ENCODE peak calls at places on chromosomes 11 and 22, in six cellular contexts. Q is spleen, I is GM23338, A is transverse colon, X is HL-60, M is K562. U is an unnamed sample.

GRCh38 chr11:104892723-104893511 is 5.3 kb downstream of the CASP12 start:
- DNase-seq in X (no peak), A (no peak), Q (no peak), I (no peak), M (no peak), U (no peak)

GRCh38 chr11:8038811-8039529 is 42.0 kb upstream of the TUB start:
- DNase-seq in X (no peak), I (no peak), M (no peak), Q (peak), A (no peak), U (no peak)

GRCh38 chr11:61510178-61510979 is 1.8 kb downstream of the LRRC10B start:
- DNase-seq in I (no peak), X (no peak), A (no peak), Q (no peak), M (no peak), U (no peak)

GRCh38 chr11:72899238-72899637 is 85.0 kb downstream of the ATG16L2 start:
- DNase-seq in A (no peak), X (no peak), I (no peak), Q (no peak), M (no peak), U (no peak)

GRCh38 chr11:70900540-70900939 is 351.8 kb downstream of the SHANK2 start:
- DNase-seq in A (no peak), Q (no peak), X (no peak), I (no peak), M (no peak), U (no peak)

GRCh38 chr22:31950226-31950625 is 5.9 kb downstream of the YWHAH start:
- DNase-seq in Q (peak), X (peak), A (no peak), I (no peak), M (no peak), U (no peak)

GRCh38 chr22:35518781-35519180 is 21.9 kb upstream of the RASD2 start:
- DNase-seq in M (no peak), X (no peak), Q (no peak), I (no peak), A (no peak), U (no peak)

GRCh38 chr11:25349537-25349936 is 852.7 kb downstream of the LUZP2 start:
- DNase-seq in Q (no peak), I (no peak), A (no peak), X (no peak), M (no peak), U (no peak)

GRCh38 chr11:32396991-32397390 is 38.3 kb downstream of the WT1 start:
- DNase-seq in Q (no peak), M (no peak), A (no peak), X (no peak), I (no peak), U (no peak)

GRCh38 chr11:13333456-13333957 is 55.9 kb downstream of the BMAL1 start:
- DNase-seq in M (no peak), Q (no peak), X (peak), I (no peak), A (peak), U (no peak)

GRCh38 chr11:70483077-70483861 is 84.9 kb downstream of the CTTN start:
- DNase-seq in M (peak), X (peak), Q (no peak), I (peak), A (peak), U (no peak)

GRCh38 chr11:76644591-76644990 is 26.0 kb downstream of the LRRC32 start:
- DNase-seq in Q (no peak), I (no peak), M (no peak), X (no peak), A (no peak), U (no peak)

GRCh38 chr11:118142809-118143208 is 9.8 kb downstream of the SCN4B start:
- DNase-seq in A (peak), M (peak), I (no peak), Q (peak), X (peak), U (no peak)

GRCh38 chr11:125295922-125296321 is 131.4 kb downstream of the PKNOX2 start:
- DNase-seq in X (no peak), Q (no peak), I (no peak), M (no peak), A (no peak), U (no peak)

GRCh38 chr11:117412176-117412575 is 84.5 kb downstream of the CEP164 start:
- DNase-seq in I (no peak), A (no peak), X (no peak), Q (no peak), M (no peak), U (no peak)

GRCh38 chr11:19453893-19454292 is 213.1 kb upstream of the E2F8 start:
- DNase-seq in I (no peak), A (no peak), X (no peak), M (no peak), Q (no peak), U (no peak)

GRCh38 chr11:93329936-93330445 is 551 bp upstream of the DEUP1 start:
- DNase-seq in A (no peak), M (peak), X (no peak), I (peak), Q (no peak), U (no peak)

GRCh38 chr11:57413681-57414080 is 13.2 kb downstream of the SLC43A3 start:
- DNase-seq in X (peak), I (no peak), M (no peak), Q (no peak), A (no peak), U (no peak)

GRCh38 chr11:118744001-118744400 is 47.0 kb downstream of the DDX6 start:
- DNase-seq in I (no peak), M (no peak), X (no peak), Q (no peak), A (no peak), U (no peak)

GRCh38 chr11:134331565-134332188 is at the start of gene GLB1L2:
- DNase-seq in M (peak), Q (peak), I (peak), X (peak), A (peak), U (peak)

GRCh38 chr22:30422481-30423295 is 2.9 kb upstream of the MTFP1 start:
- DNase-seq in I (peak), X (peak), M (peak), Q (no peak), A (peak), U (peak)

GRCh38 chr11:5923427-5923776 is 18.6 kb upstream of the OR56A3 start:
- DNase-seq in M (no peak), A (no peak), X (no peak), Q (no peak), I (no peak), U (no peak)

GRCh38 chr11:3217751-3218482 is 696 bp downstream of the MRGPRG start:
- DNase-seq in I (no peak), M (no peak), Q (peak), A (peak), X (no peak), U (no peak)

GRCh38 chr11:116240661-116241060 is 532.1 kb downstream of the BUD13 start:
- DNase-seq in I (no peak), M (no peak), X (no peak), Q (no peak), A (no peak), U (no peak)

GRCh38 chr11:2411446-2412305 is 11.1 kb downstream of the TSSC4 start:
- DNase-seq in I (no peak), A (no peak), X (no peak), Q (no peak), M (no peak), U (no peak)

GRCh38 chr11:121564948-121565684 is 112.3 kb upstream of the SORL1-AS1 start:
- DNase-seq in M (no peak), Q (no peak), X (no peak), I (no peak), A (no peak), U (no peak)

GRCh38 chr22:38352436-38352835 is 35.2 kb upstream of the CSNK1E start:
- DNase-seq in M (no peak), A (no peak), X (no peak), I (no peak), Q (peak), U (no peak)

GRCh38 chr22:38353701-38354100 is 36.5 kb upstream of the CSNK1E start:
- DNase-seq in X (no peak), A (no peak), Q (no peak), M (no peak), I (peak), U (no peak)

GRCh38 chr22:38355275-38355674 is 38.0 kb upstream of the CSNK1E start:
- DNase-seq in I (no peak), A (no peak), X (no peak), M (no peak), Q (peak), U (no peak)

GRCh38 chr22:38350444-38351359 is 33.5 kb upstream of the CSNK1E start:
- DNase-seq in M (no peak), Q (peak), I (peak), X (no peak), A (no peak), U (no peak)

DNA sequence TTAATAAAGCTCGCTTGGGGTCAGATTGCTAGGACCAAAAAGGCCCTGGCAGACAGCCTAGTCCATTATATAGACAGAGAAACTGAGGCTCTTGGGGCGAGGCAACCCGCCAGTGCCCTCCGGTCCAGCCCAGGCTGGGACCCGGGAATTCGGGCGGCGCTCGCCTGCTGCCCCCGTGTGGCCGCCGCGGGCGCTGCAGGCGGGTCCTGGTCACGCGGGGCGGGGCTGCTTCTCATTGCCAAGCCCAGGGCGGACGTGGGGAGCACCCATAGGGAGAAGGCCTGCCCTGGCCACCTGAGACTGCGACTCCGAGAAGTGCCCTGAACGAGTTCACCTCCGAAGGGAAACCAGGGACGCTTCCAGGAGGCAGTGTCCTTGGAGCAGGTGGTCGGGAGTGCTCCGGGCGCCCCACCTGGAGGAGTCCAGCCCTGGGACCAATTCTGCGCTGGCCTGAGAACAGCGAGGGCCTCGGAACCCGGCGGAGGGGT is 36.0 kb upstream of the CSNK1E start:
- DNase-seq in Q (peak), I (peak), A (peak), M (peak), X (no peak), U (peak)
- TF ChIP-seq POLR2AphosphoS5 in Q (peak), I (peak), A (no peak), M (no peak), X (no peak), U (no peak)

GRCh38 chr11:64291746-64292457 is 800 bp downstream of the KCNK4 start:
- DNase-seq in Q (no peak), A (no peak), M (no peak), I (no peak), X (no peak), U (no peak)
- TF ChIP-seq POLR2AphosphoS5 in Q (no peak), A (no peak), M (no peak), I (no peak), X (no peak), U (no peak)

GRCh38 chr11:15807827-15808226 is 548.5 kb downstream of the SOX6 start:
- DNase-seq in X (no peak), I (no peak), A (no peak), Q (no peak), M (no peak), U (no peak)
- TF ChIP-seq POLR2AphosphoS5 in X (no peak), I (no peak), A (no peak), Q (no peak), M (no peak), U (no peak)

DNA sequence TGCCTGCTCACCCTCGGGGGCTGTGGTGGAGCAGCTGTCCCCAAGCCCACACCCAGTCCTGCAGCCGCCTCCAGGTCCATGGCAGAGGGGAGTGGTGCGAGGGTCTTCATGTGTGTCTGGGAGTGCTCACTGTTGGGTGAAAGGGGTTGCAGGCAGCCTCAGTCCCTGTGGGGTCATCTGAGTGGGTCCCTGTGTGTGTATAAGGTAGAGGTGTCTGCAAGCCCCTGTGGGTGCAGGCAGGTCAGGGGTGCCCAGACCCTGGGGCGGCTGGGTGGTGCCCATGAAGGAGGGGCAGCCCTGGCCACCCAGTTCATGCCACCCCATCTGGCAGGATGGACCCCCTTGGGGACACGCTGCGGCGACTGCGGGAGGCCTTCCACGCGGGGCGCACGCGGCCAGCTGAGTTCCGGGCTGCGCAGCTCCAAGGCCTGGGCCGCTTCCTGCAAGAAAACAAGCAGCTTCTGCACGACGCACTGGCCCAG is 4.9 kb downstream of the ALDH3B1 start:
- DNase-seq in I (no peak), A (no peak), M (no peak), X (no peak), Q (no peak), U (no peak)
- TF ChIP-seq POLR2AphosphoS5 in I (no peak), A (no peak), M (no peak), X (no peak), Q (no peak), U (no peak)

GRCh38 chr11:69480547-69481392 is 693 bp upstream of the LINC01488 start:
- DNase-seq in I (no peak), X (no peak), A (peak), Q (peak), M (no peak), U (no peak)
- TF ChIP-seq POLR2AphosphoS5 in I (no peak), X (no peak), A (no peak), Q (no peak), M (no peak), U (no peak)

DNA sequence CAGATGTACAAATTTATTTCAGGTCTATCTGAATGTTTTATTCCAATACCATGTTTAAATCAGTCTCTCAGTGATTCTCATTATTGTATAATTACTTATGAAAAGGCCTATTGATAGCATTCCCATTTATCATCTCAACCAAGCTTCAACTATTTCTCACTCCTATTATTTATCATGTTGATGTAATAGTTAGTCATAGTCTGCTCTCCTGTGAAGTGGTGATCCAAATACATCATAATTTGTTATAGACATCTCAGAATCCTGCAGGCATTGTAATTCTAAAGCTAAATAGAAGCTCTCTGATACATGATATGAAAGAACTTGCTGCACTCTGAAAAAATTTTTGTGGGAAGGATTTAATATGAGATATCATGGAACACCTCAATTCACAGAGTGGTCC is 21.8 kb upstream of the OR8G1 start:
- DNase-seq in M (no peak), X (no peak), I (no peak), A (no peak), Q (no peak), U (no peak)
- TF ChIP-seq POLR2AphosphoS5 in M (no peak), X (no peak), I (no peak), A (no peak), Q (no peak), U (no peak)